ENCODE peak calls at places on chromosomes 16 and 17, in four cellular contexts. One of them, this sample, is unnamed.
A peak's percentile ranks its signal among the peaks of the same experiment; 100 is the strongest.

GRCh38 chr16:90012978-90013745 is 6.1 kb downstream of the DBNDD1 start:
- DNase-seq in psoas muscle: no peak
- DNase-seq in left ventricle myocardium inferior: no peak
- DNase-seq in endodermal cell: no peak
- DNase-seq in this sample: no peak

GRCh38 chr16:88505405-88506082 is 52.5 kb downstream of the ZFPM1 start:
- DNase-seq in psoas muscle: peak; percentile 44
- DNase-seq in left ventricle myocardium inferior: no peak
- DNase-seq in endodermal cell: peak; percentile 79
- DNase-seq in this sample: peak; percentile 54

GRCh38 chr16:3158498-3159314 is 23.9 kb downstream of the ZNF213 start:
- DNase-seq in psoas muscle: peak; percentile 82
- DNase-seq in left ventricle myocardium inferior: peak; percentile 83
- DNase-seq in endodermal cell: peak; percentile 95
- DNase-seq in this sample: peak; percentile 85

GRCh38 chr16:180101-180920 is at the start of gene HBQ1:
- DNase-seq in left ventricle myocardium inferior: peak; percentile 17
- DNase-seq in psoas muscle: peak; percentile 17
- DNase-seq in endodermal cell: peak; percentile 85
- DNase-seq in this sample: no peak

GRCh38 chr16:2250652-2251280 is 621 bp downstream of the ECI1 start:
- DNase-seq in endodermal cell: no peak
- DNase-seq in left ventricle myocardium inferior: no peak
- DNase-seq in psoas muscle: no peak
- DNase-seq in this sample: no peak

GRCh38 chr16:49409121-49409520 is 35.5 kb downstream of the C16orf78 start:
- DNase-seq in left ventricle myocardium inferior: no peak
- DNase-seq in endodermal cell: peak; percentile 23
- DNase-seq in psoas muscle: no peak
- DNase-seq in this sample: no peak

GRCh38 chr17:82520041-82520910 is 744 bp downstream of the FOXK2 start:
- DNase-seq in psoas muscle: peak; percentile 41
- DNase-seq in endodermal cell: peak; percentile 71
- DNase-seq in left ventricle myocardium inferior: peak; percentile 20
- DNase-seq in this sample: peak; percentile 35

GRCh38 chr17:78892062-78892456 is 10.9 kb downstream of the CEP295NL start:
- DNase-seq in psoas muscle: no peak
- DNase-seq in left ventricle myocardium inferior: no peak
- DNase-seq in endodermal cell: no peak
- DNase-seq in this sample: no peak

GRCh38 chr17:13538841-13539411 is 62.8 kb downstream of the HS3ST3A1 start:
- DNase-seq in psoas muscle: no peak
- DNase-seq in left ventricle myocardium inferior: no peak
- DNase-seq in endodermal cell: peak; percentile 7
- DNase-seq in this sample: no peak

GRCh38 chr16:81224836-81225235 is 13.7 kb upstream of the BCO1 start:
- DNase-seq in endodermal cell: no peak
- DNase-seq in psoas muscle: no peak
- DNase-seq in left ventricle myocardium inferior: no peak
- DNase-seq in this sample: no peak

GRCh38 chr17:49551221-49552069 is 24.2 kb upstream of the NXPH3 start:
- DNase-seq in endodermal cell: no peak
- DNase-seq in left ventricle myocardium inferior: no peak
- DNase-seq in psoas muscle: no peak
- DNase-seq in this sample: no peak

GRCh38 chr17:11309033-11309432 is 68.0 kb downstream of the SHISA6 start:
- DNase-seq in left ventricle myocardium inferior: no peak
- DNase-seq in endodermal cell: no peak
- DNase-seq in psoas muscle: no peak
- DNase-seq in this sample: no peak

GRCh38 chr17:67636841-67637240 is 80.9 kb upstream of the NOL11 start:
- DNase-seq in endodermal cell: no peak
- DNase-seq in left ventricle myocardium inferior: no peak
- DNase-seq in psoas muscle: no peak
- DNase-seq in this sample: no peak

GRCh38 chr16:84484579-84485254 is 19.7 kb downstream of the MEAK7 start:
- DNase-seq in endodermal cell: peak; percentile 86
- DNase-seq in left ventricle myocardium inferior: peak; percentile 62
- DNase-seq in psoas muscle: peak; percentile 51
- DNase-seq in this sample: peak; percentile 76

GRCh38 chr17:9259419-9259818 is 238.1 kb downstream of the NTN1 start:
- DNase-seq in endodermal cell: no peak
- DNase-seq in left ventricle myocardium inferior: peak; percentile 39
- DNase-seq in psoas muscle: no peak
- DNase-seq in this sample: no peak

GRCh38 chr16:1626327-1626726 is 14.2 kb downstream of the CRAMP1 start:
- DNase-seq in endodermal cell: no peak
- DNase-seq in left ventricle myocardium inferior: no peak
- DNase-seq in psoas muscle: no peak
- DNase-seq in this sample: no peak

GRCh38 chr17:4187076-4187475 is 44.1 kb downstream of the CYB5D2 start:
- DNase-seq in endodermal cell: peak; percentile 88
- DNase-seq in left ventricle myocardium inferior: no peak
- DNase-seq in psoas muscle: no peak
- DNase-seq in this sample: no peak

GRCh38 chr16:54928016-54928356 is 2.7 kb upstream of the IRX5 start:
- DNase-seq in endodermal cell: peak; percentile 63
- DNase-seq in left ventricle myocardium inferior: no peak
- DNase-seq in psoas muscle: no peak
- DNase-seq in this sample: no peak

GRCh38 chr17:45261577-45262515 is at the start of gene SPATA32:
- DNase-seq in left ventricle myocardium inferior: peak; percentile 68
- DNase-seq in psoas muscle: peak; percentile 63
- DNase-seq in endodermal cell: peak; percentile 89
- DNase-seq in this sample: peak; percentile 71

GRCh38 chr17:36755586-36755985 is 154.2 kb downstream of the MRM1 start:
- DNase-seq in endodermal cell: peak; percentile 91
- DNase-seq in psoas muscle: no peak
- DNase-seq in left ventricle myocardium inferior: no peak
- DNase-seq in this sample: no peak

GRCh38 chr17:49512296-49513043 is 17.4 kb downstream of the NGFR start:
- DNase-seq in left ventricle myocardium inferior: no peak
- DNase-seq in psoas muscle: no peak
- DNase-seq in endodermal cell: peak; percentile 93
- DNase-seq in this sample: no peak

GRCh38 chr17:11618861-11619566 is 20.7 kb downstream of the DNAH9 start:
- DNase-seq in endodermal cell: no peak
- DNase-seq in left ventricle myocardium inferior: no peak
- DNase-seq in psoas muscle: no peak
- DNase-seq in this sample: peak; percentile 47

GRCh38 chr17:37787055-37787720 is 42.3 kb upstream of the HNF1B start:
- DNase-seq in psoas muscle: no peak
- DNase-seq in left ventricle myocardium inferior: no peak
- DNase-seq in endodermal cell: peak; percentile 53
- DNase-seq in this sample: no peak

DNA sequence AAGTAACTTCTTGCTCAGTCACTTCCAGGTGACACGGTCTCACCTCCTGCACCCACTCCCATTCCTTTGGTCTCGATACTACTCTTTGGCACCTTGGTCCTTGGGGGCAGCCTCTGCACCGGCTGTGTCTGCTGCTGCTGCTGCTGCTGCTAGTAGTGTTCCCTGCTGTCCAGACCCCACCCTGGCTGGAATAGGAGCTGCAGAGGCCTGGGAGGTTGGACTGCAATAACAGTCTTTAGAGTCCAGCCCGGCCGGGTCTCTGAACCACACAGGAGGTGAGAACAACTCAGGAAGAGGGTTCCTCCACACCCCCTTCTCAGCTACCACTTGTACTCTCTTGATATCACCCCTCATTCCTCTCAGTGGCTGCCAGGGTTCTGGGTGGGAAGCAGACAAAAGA is 231.1 kb upstream of the NLRP1 start:
- DNase-seq in psoas muscle: no peak
- DNase-seq in left ventricle myocardium inferior: no peak
- DNase-seq in endodermal cell: no peak
- DNase-seq in this sample: no peak
- H3K27ac ChIP-seq in psoas muscle: no peak overlapping the region
- H3K27ac ChIP-seq in left ventricle myocardium inferior: no peak overlapping the region
- H3K27ac ChIP-seq in endodermal cell: no peak overlapping the region
- H3K27ac ChIP-seq in this sample: no peak overlapping the region

GRCh38 chr17:2595200-2595599 is 1.7 kb downstream of the PAFAH1B1 start:
- DNase-seq in left ventricle myocardium inferior: no peak
- DNase-seq in psoas muscle: no peak
- DNase-seq in endodermal cell: peak; percentile 48
- DNase-seq in this sample: no peak

GRCh38 chr17:2594657-2595085 is 1.2 kb downstream of the PAFAH1B1 start:
- DNase-seq in left ventricle myocardium inferior: no peak
- DNase-seq in endodermal cell: no peak
- DNase-seq in psoas muscle: no peak
- DNase-seq in this sample: no peak

GRCh38 chr17:2591040-2591640 is 2.3 kb upstream of the PAFAH1B1 start:
- DNase-seq in endodermal cell: peak; percentile 41
- DNase-seq in psoas muscle: no peak
- DNase-seq in left ventricle myocardium inferior: no peak
- DNase-seq in this sample: no peak

GRCh38 chr17:2593846-2594656 is 597 bp downstream of the PAFAH1B1 start:
- DNase-seq in endodermal cell: peak; percentile 95
- DNase-seq in psoas muscle: peak; percentile 85
- DNase-seq in left ventricle myocardium inferior: peak; percentile 85
- DNase-seq in this sample: peak; percentile 84

DNA sequence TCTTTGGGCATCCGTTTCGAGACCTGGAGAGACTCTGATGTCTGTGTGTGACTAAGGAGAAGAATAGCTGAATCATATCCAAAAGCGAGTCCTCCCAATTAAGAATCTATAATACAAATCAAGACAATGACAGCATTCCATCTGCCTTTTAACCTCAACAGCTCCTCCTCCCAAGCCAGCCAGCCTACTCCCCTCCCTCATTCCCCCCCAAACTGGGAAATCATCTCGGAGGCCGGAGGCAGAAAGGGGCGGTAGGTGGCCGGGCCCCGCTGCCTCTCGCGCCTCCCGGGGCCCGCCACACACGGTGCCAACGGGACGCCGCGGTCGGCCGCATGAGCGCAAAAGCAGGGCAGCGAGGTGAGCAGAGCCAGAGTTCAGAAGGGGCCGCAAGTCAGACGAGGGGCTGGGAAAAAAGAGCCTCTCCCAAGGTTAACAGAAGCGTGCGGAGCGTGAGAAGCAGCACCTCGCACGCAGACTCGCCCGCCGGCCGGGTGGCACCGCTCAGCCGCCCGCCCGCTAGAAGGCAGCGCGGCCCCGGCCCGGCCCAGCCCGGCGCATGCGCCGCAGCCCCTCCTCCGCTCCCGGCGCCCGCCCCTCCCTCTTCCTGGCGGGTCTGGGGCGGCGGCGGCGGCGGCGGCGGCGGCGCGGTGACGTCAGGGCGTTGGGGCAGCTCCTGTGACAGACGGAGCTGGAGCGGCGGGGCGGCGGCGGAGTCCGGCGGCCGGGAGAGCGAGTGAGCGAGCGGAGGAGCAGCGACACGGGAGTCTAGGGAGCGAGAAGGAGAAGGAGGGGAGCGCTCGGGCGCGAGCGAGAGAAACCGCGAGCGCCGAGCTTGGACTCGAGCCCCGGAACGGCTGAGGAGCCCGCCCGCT is at the start of gene PAFAH1B1:
- DNase-seq in left ventricle myocardium inferior: peak; percentile 94
- DNase-seq in endodermal cell: peak; percentile 98
- DNase-seq in psoas muscle: peak; percentile 94
- DNase-seq in this sample: peak; percentile 93
- TF ChIP-seq CTCF in left ventricle myocardium inferior: peak; percentile 36
- TF ChIP-seq CTCF in endodermal cell: no peak
- TF ChIP-seq CTCF in psoas muscle: peak; percentile 24
- TF ChIP-seq CTCF in this sample: no peak

DNA sequence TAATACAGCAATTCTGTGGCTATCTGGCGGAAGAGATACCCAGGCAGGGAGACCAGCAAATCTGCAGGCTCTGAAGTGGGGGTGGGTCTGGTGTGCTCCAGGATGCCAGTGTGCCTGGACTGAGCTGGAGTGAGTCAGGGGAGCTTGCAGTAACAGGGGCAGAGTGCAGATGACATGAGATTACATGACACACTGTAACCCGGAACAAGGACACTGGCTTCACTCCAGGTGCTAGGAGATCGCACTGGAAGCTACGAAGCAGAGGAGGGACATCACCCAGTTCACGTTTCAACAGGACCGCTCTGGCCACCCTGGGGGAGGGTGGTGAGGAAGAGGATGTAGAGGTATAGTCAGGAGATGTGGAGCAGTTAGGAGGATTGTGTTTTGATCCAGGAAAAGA is 475.6 kb downstream of the CDH13 start:
- DNase-seq in endodermal cell: no peak
- DNase-seq in psoas muscle: no peak
- DNase-seq in left ventricle myocardium inferior: no peak
- DNase-seq in this sample: no peak
- H3K4me3 ChIP-seq in endodermal cell: no peak overlapping the region
- H3K4me3 ChIP-seq in psoas muscle: no peak overlapping the region
- H3K4me3 ChIP-seq in left ventricle myocardium inferior: no peak overlapping the region
- H3K4me3 ChIP-seq in this sample: no peak overlapping the region

GRCh38 chr17:75975757-75976174 is 3.2 kb downstream of the ACOX1 start:
- DNase-seq in endodermal cell: no peak
- DNase-seq in left ventricle myocardium inferior: no peak
- DNase-seq in psoas muscle: no peak
- DNase-seq in this sample: no peak
- H3K27ac ChIP-seq in endodermal cell: no peak overlapping the region
- H3K27ac ChIP-seq in left ventricle myocardium inferior: peak overlapping the region; percentile 75
- H3K27ac ChIP-seq in psoas muscle: peak overlapping the region; percentile 76
- H3K27ac ChIP-seq in this sample: peak overlapping the region; percentile 11

DNA sequence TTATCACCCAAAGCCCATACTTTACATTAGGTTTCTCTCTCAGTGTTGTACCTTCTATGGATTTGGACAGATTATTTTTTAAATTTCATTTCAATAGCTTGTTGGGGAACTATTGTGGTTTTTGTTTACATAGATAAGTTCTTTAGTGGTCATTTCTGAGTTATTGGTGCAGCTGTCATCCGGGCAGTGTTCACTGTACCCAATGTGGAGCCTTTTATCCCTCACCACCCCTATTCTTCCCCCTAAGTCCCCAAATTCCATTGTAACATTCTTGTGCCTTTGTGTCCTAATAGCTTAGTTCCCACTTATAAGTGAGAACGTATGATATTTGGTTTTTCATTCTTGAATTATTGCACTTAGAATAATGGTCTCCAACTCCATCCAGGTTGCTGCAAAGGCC is 57.5 kb downstream of the SLFN11 start:
- DNase-seq in left ventricle myocardium inferior: no peak
- DNase-seq in endodermal cell: no peak
- DNase-seq in psoas muscle: no peak
- DNase-seq in this sample: no peak
- TF ChIP-seq CTCF in left ventricle myocardium inferior: no peak
- TF ChIP-seq CTCF in endodermal cell: no peak
- TF ChIP-seq CTCF in psoas muscle: no peak
- TF ChIP-seq CTCF in this sample: no peak